ENCODE peak calls at places on chromosomes 7 and 10, in eight cellular contexts. One of them, this sample, is unnamed.

GRCh38 chr7:424961-425793 is 94.5 kb downstream of the PDGFA start:
- DNase-seq in psoas muscle: peak; percentile 54
- DNase-seq in esophagus squamous epithelium: no peak
- DNase-seq in tibial artery: peak; percentile 27
- DNase-seq in fibroblast of villous mesenchyme: no peak
- DNase-seq in endothelial cell: no peak
- DNase-seq in AG09319: no peak
- DNase-seq in MCF 10A: no peak
- DNase-seq in this sample: no peak

GRCh38 chr7:137882261-137882668 is 35.5 kb upstream of the DGKI start:
- DNase-seq in fibroblast of villous mesenchyme: peak; percentile 90
- DNase-seq in endothelial cell: no peak
- DNase-seq in tibial artery: no peak
- DNase-seq in AG09319: peak; percentile 81
- DNase-seq in esophagus squamous epithelium: no peak
- DNase-seq in MCF 10A: peak; percentile 98
- DNase-seq in psoas muscle: peak; percentile 52
- DNase-seq in this sample: no peak

GRCh38 chr7:132004528-132004927 is 448.1 kb upstream of the PODXL start:
- DNase-seq in esophagus squamous epithelium: no peak
- DNase-seq in tibial artery: no peak
- DNase-seq in MCF 10A: peak; percentile 4
- DNase-seq in AG09319: no peak
- DNase-seq in endothelial cell: no peak
- DNase-seq in fibroblast of villous mesenchyme: peak; percentile 5
- DNase-seq in psoas muscle: no peak
- DNase-seq in this sample: no peak

GRCh38 chr7:36192050-36192824 is 39.2 kb downstream of the EEPD1 start:
- DNase-seq in fibroblast of villous mesenchyme: peak; percentile 98
- DNase-seq in AG09319: peak; percentile 79
- DNase-seq in esophagus squamous epithelium: no peak
- DNase-seq in tibial artery: peak; percentile 42
- DNase-seq in MCF 10A: peak; percentile 55
- DNase-seq in psoas muscle: no peak
- DNase-seq in endothelial cell: no peak
- DNase-seq in this sample: no peak

GRCh38 chr7:130910949-130911944 is 177.2 kb upstream of the KLF14 start:
- DNase-seq in psoas muscle: no peak
- DNase-seq in tibial artery: no peak
- DNase-seq in MCF 10A: no peak
- DNase-seq in esophagus squamous epithelium: no peak
- DNase-seq in AG09319: no peak
- DNase-seq in endothelial cell: no peak
- DNase-seq in fibroblast of villous mesenchyme: peak; percentile 73
- DNase-seq in this sample: no peak

GRCh38 chr10:98268694-98269386 is 846 bp upstream of the LOXL4 start:
- DNase-seq in AG09319: no peak
- DNase-seq in tibial artery: no peak
- DNase-seq in MCF 10A: no peak
- DNase-seq in endothelial cell: no peak
- DNase-seq in esophagus squamous epithelium: no peak
- DNase-seq in psoas muscle: no peak
- DNase-seq in fibroblast of villous mesenchyme: no peak
- DNase-seq in this sample: no peak

GRCh38 chr7:69635572-69636190 is 37.4 kb downstream of the AUTS2 start:
- DNase-seq in psoas muscle: no peak
- DNase-seq in endothelial cell: no peak
- DNase-seq in MCF 10A: no peak
- DNase-seq in fibroblast of villous mesenchyme: no peak
- DNase-seq in esophagus squamous epithelium: no peak
- DNase-seq in tibial artery: no peak
- DNase-seq in AG09319: no peak
- DNase-seq in this sample: no peak

GRCh38 chr7:93910076-93910994 is 4.0 kb downstream of the GNGT1 start:
- DNase-seq in AG09319: peak; percentile 62
- DNase-seq in fibroblast of villous mesenchyme: peak; percentile 90
- DNase-seq in tibial artery: peak; percentile 37
- DNase-seq in esophagus squamous epithelium: no peak
- DNase-seq in endothelial cell: no peak
- DNase-seq in psoas muscle: peak; percentile 50
- DNase-seq in MCF 10A: peak; percentile 88
- DNase-seq in this sample: no peak

GRCh38 chr10:113947138-113948011 is 92.9 kb downstream of the NHLRC2 start:
- DNase-seq in MCF 10A: no peak
- DNase-seq in psoas muscle: no peak
- DNase-seq in endothelial cell: no peak
- DNase-seq in esophagus squamous epithelium: no peak
- DNase-seq in AG09319: no peak
- DNase-seq in fibroblast of villous mesenchyme: no peak
- DNase-seq in tibial artery: no peak
- DNase-seq in this sample: no peak

GRCh38 chr7:73652541-73652949 is 15.1 kb upstream of the VPS37D start:
- DNase-seq in endothelial cell: no peak
- DNase-seq in MCF 10A: no peak
- DNase-seq in psoas muscle: no peak
- DNase-seq in fibroblast of villous mesenchyme: no peak
- DNase-seq in AG09319: no peak
- DNase-seq in tibial artery: no peak
- DNase-seq in esophagus squamous epithelium: no peak
- DNase-seq in this sample: no peak

GRCh38 chr7:133529861-133530260 is 277.0 kb downstream of the EXOC4 start:
- DNase-seq in endothelial cell: no peak
- DNase-seq in psoas muscle: no peak
- DNase-seq in AG09319: no peak
- DNase-seq in esophagus squamous epithelium: no peak
- DNase-seq in MCF 10A: no peak
- DNase-seq in tibial artery: no peak
- DNase-seq in fibroblast of villous mesenchyme: no peak
- DNase-seq in this sample: no peak

GRCh38 chr10:5945203-5945534 is 32.2 kb downstream of the IL15RA start:
- DNase-seq in endothelial cell: no peak
- DNase-seq in MCF 10A: peak; percentile 20
- DNase-seq in fibroblast of villous mesenchyme: no peak
- DNase-seq in psoas muscle: peak; percentile 58
- DNase-seq in esophagus squamous epithelium: no peak
- DNase-seq in tibial artery: no peak
- DNase-seq in AG09319: no peak
- DNase-seq in this sample: no peak

GRCh38 chr10:111107846-111108245 is 31.0 kb downstream of the ADRA2A start:
- DNase-seq in psoas muscle: no peak
- DNase-seq in fibroblast of villous mesenchyme: no peak
- DNase-seq in esophagus squamous epithelium: no peak
- DNase-seq in endothelial cell: no peak
- DNase-seq in AG09319: no peak
- DNase-seq in tibial artery: no peak
- DNase-seq in MCF 10A: no peak
- DNase-seq in this sample: no peak

GRCh38 chr10:111108441-111108840 is 31.6 kb downstream of the ADRA2A start:
- DNase-seq in psoas muscle: no peak
- DNase-seq in endothelial cell: no peak
- DNase-seq in esophagus squamous epithelium: no peak
- DNase-seq in tibial artery: no peak
- DNase-seq in fibroblast of villous mesenchyme: no peak
- DNase-seq in MCF 10A: no peak
- DNase-seq in AG09319: no peak
- DNase-seq in this sample: no peak

GRCh38 chr10:111106081-111106480 is 29.3 kb downstream of the ADRA2A start:
- DNase-seq in AG09319: no peak
- DNase-seq in esophagus squamous epithelium: no peak
- DNase-seq in MCF 10A: no peak
- DNase-seq in endothelial cell: no peak
- DNase-seq in psoas muscle: no peak
- DNase-seq in fibroblast of villous mesenchyme: no peak
- DNase-seq in tibial artery: no peak
- DNase-seq in this sample: no peak

GRCh38 chr10:111104811-111105210 is 28.0 kb downstream of the ADRA2A start:
- DNase-seq in endothelial cell: no peak
- DNase-seq in tibial artery: no peak
- DNase-seq in fibroblast of villous mesenchyme: no peak
- DNase-seq in AG09319: no peak
- DNase-seq in esophagus squamous epithelium: no peak
- DNase-seq in MCF 10A: no peak
- DNase-seq in psoas muscle: no peak
- DNase-seq in this sample: no peak

DNA sequence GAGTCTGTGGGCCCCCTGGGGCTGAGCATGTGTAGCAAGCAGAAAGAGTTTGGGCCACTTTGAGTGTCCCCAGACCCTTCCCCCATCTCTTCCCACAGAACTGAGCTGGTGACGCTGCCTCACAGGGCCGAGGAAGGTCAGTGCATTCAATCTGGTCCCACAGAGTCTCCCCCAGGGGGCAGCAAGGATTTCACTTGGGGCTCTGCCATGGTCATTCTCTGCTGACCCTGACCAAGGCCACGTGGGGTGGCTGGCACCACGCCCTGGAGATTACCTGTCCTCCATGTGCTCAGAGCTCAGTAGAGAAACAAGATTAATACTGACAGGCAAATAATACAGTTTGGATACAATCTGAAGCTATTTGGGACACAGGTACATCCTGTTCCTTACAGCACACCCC is 30.2 kb downstream of the ADRA2A start:
- DNase-seq in fibroblast of villous mesenchyme: no peak
- DNase-seq in psoas muscle: no peak
- DNase-seq in tibial artery: no peak
- DNase-seq in AG09319: no peak
- DNase-seq in esophagus squamous epithelium: no peak
- DNase-seq in MCF 10A: no peak
- DNase-seq in endothelial cell: peak; percentile 28
- DNase-seq in this sample: no peak
- TF ChIP-seq CTCF in fibroblast of villous mesenchyme: no peak
- TF ChIP-seq CTCF in psoas muscle: no peak
- TF ChIP-seq CTCF in tibial artery: no peak
- TF ChIP-seq CTCF in AG09319: no peak
- TF ChIP-seq CTCF in esophagus squamous epithelium: no peak
- TF ChIP-seq CTCF in MCF 10A: no peak
- TF ChIP-seq CTCF in endothelial cell: no peak
- TF ChIP-seq CTCF in this sample: no peak

GRCh38 chr10:78752708-78753107 is 316.1 kb upstream of the ZMIZ1 start:
- DNase-seq in psoas muscle: no peak
- DNase-seq in tibial artery: no peak
- DNase-seq in AG09319: no peak
- DNase-seq in fibroblast of villous mesenchyme: no peak
- DNase-seq in endothelial cell: no peak
- DNase-seq in esophagus squamous epithelium: no peak
- DNase-seq in MCF 10A: no peak
- DNase-seq in this sample: no peak
- TF ChIP-seq CTCF in psoas muscle: no peak
- TF ChIP-seq CTCF in tibial artery: no peak
- TF ChIP-seq CTCF in AG09319: no peak
- TF ChIP-seq CTCF in fibroblast of villous mesenchyme: no peak
- TF ChIP-seq CTCF in endothelial cell: no peak
- TF ChIP-seq CTCF in esophagus squamous epithelium: no peak
- TF ChIP-seq CTCF in MCF 10A: no peak
- TF ChIP-seq CTCF in this sample: no peak

GRCh38 chr7:51369746-51370145 is 53.1 kb upstream of the COBL start:
- DNase-seq in psoas muscle: no peak
- DNase-seq in tibial artery: no peak
- DNase-seq in AG09319: no peak
- DNase-seq in fibroblast of villous mesenchyme: peak; percentile 6
- DNase-seq in endothelial cell: peak; percentile 28
- DNase-seq in MCF 10A: peak; percentile 46
- DNase-seq in esophagus squamous epithelium: no peak
- DNase-seq in this sample: no peak
- TF ChIP-seq CTCF in psoas muscle: peak; percentile 45
- TF ChIP-seq CTCF in tibial artery: no peak
- TF ChIP-seq CTCF in AG09319: peak; percentile 10
- TF ChIP-seq CTCF in fibroblast of villous mesenchyme: peak; percentile 32
- TF ChIP-seq CTCF in endothelial cell: peak; percentile 46
- TF ChIP-seq CTCF in MCF 10A: peak; percentile 38
- TF ChIP-seq CTCF in esophagus squamous epithelium: peak; percentile 19
- TF ChIP-seq CTCF in this sample: peak; percentile 66

GRCh38 chr10:69801094-69801433 is 642 bp upstream of the COL13A1 start:
- DNase-seq in fibroblast of villous mesenchyme: peak; percentile 52
- DNase-seq in esophagus squamous epithelium: no peak
- DNase-seq in tibial artery: no peak
- DNase-seq in AG09319: no peak
- DNase-seq in endothelial cell: peak; percentile 88
- DNase-seq in MCF 10A: peak; percentile 73
- DNase-seq in psoas muscle: peak; percentile 85
- DNase-seq in this sample: no peak

GRCh38 chr10:69800665-69801064 is 1.0 kb upstream of the COL13A1 start:
- DNase-seq in AG09319: no peak
- DNase-seq in endothelial cell: no peak
- DNase-seq in MCF 10A: no peak
- DNase-seq in fibroblast of villous mesenchyme: no peak
- DNase-seq in psoas muscle: no peak
- DNase-seq in tibial artery: no peak
- DNase-seq in esophagus squamous epithelium: no peak
- DNase-seq in this sample: no peak

GRCh38 chr10:69803809-69804208 is 2.1 kb downstream of the COL13A1 start:
- DNase-seq in fibroblast of villous mesenchyme: no peak
- DNase-seq in psoas muscle: no peak
- DNase-seq in endothelial cell: no peak
- DNase-seq in AG09319: no peak
- DNase-seq in MCF 10A: no peak
- DNase-seq in esophagus squamous epithelium: no peak
- DNase-seq in tibial artery: no peak
- DNase-seq in this sample: no peak

GRCh38 chr10:69801434-69802315 is at the start of gene COL13A1:
- DNase-seq in endothelial cell: peak; percentile 48
- DNase-seq in AG09319: no peak
- DNase-seq in esophagus squamous epithelium: no peak
- DNase-seq in fibroblast of villous mesenchyme: peak; percentile 69
- DNase-seq in tibial artery: peak; percentile 50
- DNase-seq in psoas muscle: peak; percentile 83
- DNase-seq in MCF 10A: peak; percentile 86
- DNase-seq in this sample: peak; percentile 75

GRCh38 chr10:69802424-69803161 is 887 bp downstream of the COL13A1 start:
- DNase-seq in esophagus squamous epithelium: no peak
- DNase-seq in MCF 10A: peak; percentile 42
- DNase-seq in endothelial cell: peak; percentile 59
- DNase-seq in fibroblast of villous mesenchyme: peak; percentile 65
- DNase-seq in psoas muscle: peak; percentile 76
- DNase-seq in tibial artery: no peak
- DNase-seq in AG09319: no peak
- DNase-seq in this sample: no peak
- TF ChIP-seq CTCF in esophagus squamous epithelium: no peak
- TF ChIP-seq CTCF in MCF 10A: no peak
- TF ChIP-seq CTCF in endothelial cell: no peak
- TF ChIP-seq CTCF in fibroblast of villous mesenchyme: peak; percentile 26
- TF ChIP-seq CTCF in psoas muscle: peak; percentile 16
- TF ChIP-seq CTCF in tibial artery: peak; percentile 7
- TF ChIP-seq CTCF in AG09319: peak; percentile 22
- TF ChIP-seq CTCF in this sample: peak; percentile 36